ENCODE peak calls at places on chromosomes 5 and 9, in six cellular contexts. S is fibroblast of mammary gland, A is RCC 7860, Y is ELF-1, B is GM12892, P is brain microvascular endothelial cell. V is an unnamed sample.

GRCh38 chr5:94692610-94693009 is 74.1 kb downstream of the SLF1 start:
- DNase-seq in S (no peak), P (no peak), Y (no peak), A (no peak), B (no peak), V (no peak)

GRCh38 chr5:179486596-179487051 is 63.7 kb upstream of the RUFY1 start:
- DNase-seq in S (no peak), B (no peak), Y (no peak), P (peak; percentile 57), A (no peak), V (no peak)

GRCh38 chr5:82859439-82860140 is 217.6 kb downstream of the TMEM167A start:
- DNase-seq in P (no peak), Y (peak; percentile 27), B (no peak), A (no peak), S (no peak), V (no peak)

GRCh38 chr5:51383494-51384081 is 340 bp downstream of the ISL1 start:
- DNase-seq in Y (no peak), P (no peak), B (no peak), S (no peak), A (no peak), V (no peak)

GRCh38 chr9:105389789-105390188 is 58.0 kb upstream of the FSD1L start:
- DNase-seq in S (no peak), P (no peak), Y (no peak), B (no peak), A (no peak), V (no peak)

GRCh38 chr9:90842984-90843383 is 41.4 kb downstream of the SYK start:
- DNase-seq in A (no peak), P (no peak), S (no peak), Y (no peak), B (no peak), V (no peak)

GRCh38 chr9:23824241-23825142 is 1.5 kb downstream of the ELAVL2 start:
- DNase-seq in B (no peak), A (no peak), P (no peak), Y (no peak), S (no peak), V (no peak)

GRCh38 chr9:98971168-98971914 is 27.6 kb downstream of the COL15A1 start:
- DNase-seq in P (peak; percentile 75), Y (peak; percentile 71), S (peak; percentile 79), B (no peak), A (peak; percentile 42), V (no peak)

GRCh38 chr5:2299388-2300220 is 416.9 kb upstream of the IRX4 start:
- DNase-seq in Y (peak; percentile 55), B (no peak), S (no peak), A (no peak), P (no peak), V (no peak)

GRCh38 chr9:24245988-24246387 is 299.7 kb downstream of the IZUMO3 start:
- DNase-seq in P (peak; percentile 2), Y (no peak), S (peak; percentile 23), B (no peak), A (peak; percentile 5), V (peak; percentile 8)

V was measured in astrocyte of the cerebellum.